ENCODE peak calls at places on chromosome 21, in nine cellular contexts. One of them, this sample, is unnamed.
A peak's percentile ranks its signal among the peaks of the same experiment; 100 is the strongest.

GRCh38 chr21:39251326-39251725 is 62.1 kb downstream of the BRWD1 start:
- DNase-seq in right lobe of liver: no peak
- DNase-seq in esophagus squamous epithelium: no peak
- DNase-seq in HepG2: no peak
- DNase-seq in PC-9: no peak
- DNase-seq in astrocyte: no peak
- DNase-seq in upper lobe of left lung: no peak
- DNase-seq in A549: no peak
- DNase-seq in left lung: no peak
- DNase-seq in this sample: no peak

GRCh38 chr21:46388206-46388880 is 64.4 kb downstream of the PCNT start:
- DNase-seq in right lobe of liver: no peak
- DNase-seq in esophagus squamous epithelium: no peak
- DNase-seq in HepG2: no peak
- DNase-seq in PC-9: no peak
- DNase-seq in astrocyte: no peak
- DNase-seq in upper lobe of left lung: no peak
- DNase-seq in A549: no peak
- DNase-seq in left lung: peak; percentile 72
- DNase-seq in this sample: no peak

GRCh38 chr21:35448876-35449599 is 399.9 kb upstream of the RUNX1 start:
- DNase-seq in right lobe of liver: no peak
- DNase-seq in esophagus squamous epithelium: no peak
- DNase-seq in HepG2: no peak
- DNase-seq in PC-9: no peak
- DNase-seq in astrocyte: no peak
- DNase-seq in upper lobe of left lung: no peak
- DNase-seq in A549: no peak
- DNase-seq in left lung: no peak
- DNase-seq in this sample: no peak

GRCh38 chr21:38983560-38983959 is 177.8 kb downstream of the ETS2 start:
- DNase-seq in right lobe of liver: no peak
- DNase-seq in esophagus squamous epithelium: no peak
- DNase-seq in HepG2: no peak
- DNase-seq in PC-9: no peak
- DNase-seq in astrocyte: no peak
- DNase-seq in upper lobe of left lung: no peak
- DNase-seq in A549: no peak
- DNase-seq in left lung: no peak
- DNase-seq in this sample: no peak

GRCh38 chr21:26769613-26770188 is 75.5 kb downstream of the ADAMTS1 start:
- DNase-seq in right lobe of liver: no peak
- DNase-seq in esophagus squamous epithelium: no peak
- DNase-seq in HepG2: no peak
- DNase-seq in PC-9: no peak
- DNase-seq in astrocyte: no peak
- DNase-seq in upper lobe of left lung: no peak
- DNase-seq in A549: no peak
- DNase-seq in left lung: no peak
- DNase-seq in this sample: no peak

GRCh38 chr21:35326677-35327076 is 277.6 kb upstream of the RUNX1 start:
- DNase-seq in right lobe of liver: no peak
- DNase-seq in esophagus squamous epithelium: no peak
- DNase-seq in HepG2: no peak
- DNase-seq in PC-9: no peak
- DNase-seq in astrocyte: no peak
- DNase-seq in upper lobe of left lung: no peak
- DNase-seq in A549: no peak
- DNase-seq in left lung: no peak
- DNase-seq in this sample: no peak

GRCh38 chr21:36743008-36743407 is 44.1 kb downstream of the SIM2 start:
- DNase-seq in right lobe of liver: no peak
- DNase-seq in esophagus squamous epithelium: no peak
- DNase-seq in HepG2: no peak
- DNase-seq in PC-9: no peak
- DNase-seq in astrocyte: no peak
- DNase-seq in upper lobe of left lung: no peak
- DNase-seq in A549: no peak
- DNase-seq in left lung: no peak
- DNase-seq in this sample: no peak

GRCh38 chr21:26801524-26801923 is 43.7 kb downstream of the ADAMTS1 start:
- DNase-seq in right lobe of liver: no peak
- DNase-seq in esophagus squamous epithelium: no peak
- DNase-seq in HepG2: no peak
- DNase-seq in PC-9: no peak
- DNase-seq in astrocyte: peak; percentile 41
- DNase-seq in upper lobe of left lung: no peak
- DNase-seq in A549: no peak
- DNase-seq in left lung: no peak
- DNase-seq in this sample: no peak

GRCh38 chr21:31446206-31446900 is 102.3 kb upstream of the TIAM1 start:
- DNase-seq in right lobe of liver: no peak
- DNase-seq in esophagus squamous epithelium: no peak
- DNase-seq in HepG2: no peak
- DNase-seq in PC-9: no peak
- DNase-seq in astrocyte: no peak
- DNase-seq in upper lobe of left lung: peak; percentile 10
- DNase-seq in A549: no peak
- DNase-seq in left lung: no peak
- DNase-seq in this sample: no peak

GRCh38 chr21:36691539-36692124 is 7.3 kb upstream of the SIM2 start:
- DNase-seq in right lobe of liver: no peak
- DNase-seq in esophagus squamous epithelium: no peak
- DNase-seq in HepG2: no peak
- DNase-seq in PC-9: no peak
- DNase-seq in astrocyte: peak; percentile 14
- DNase-seq in upper lobe of left lung: no peak
- DNase-seq in A549: no peak
- DNase-seq in left lung: peak; percentile 77
- DNase-seq in this sample: peak; percentile 59

GRCh38 chr21:36976882-36977651 is 10.6 kb upstream of the HLCS start:
- DNase-seq in right lobe of liver: no peak
- DNase-seq in esophagus squamous epithelium: no peak
- DNase-seq in HepG2: peak; percentile 87
- DNase-seq in PC-9: peak; percentile 27
- DNase-seq in astrocyte: peak; percentile 61
- DNase-seq in upper lobe of left lung: no peak
- DNase-seq in A549: peak; percentile 23
- DNase-seq in left lung: no peak
- DNase-seq in this sample: peak; percentile 71

GRCh38 chr21:45922648-45923047 is 58.9 kb upstream of the COL6A1 start:
- DNase-seq in right lobe of liver: no peak
- DNase-seq in esophagus squamous epithelium: no peak
- DNase-seq in HepG2: no peak
- DNase-seq in PC-9: no peak
- DNase-seq in astrocyte: no peak
- DNase-seq in upper lobe of left lung: no peak
- DNase-seq in A549: no peak
- DNase-seq in left lung: peak; percentile 21
- DNase-seq in this sample: no peak

GRCh38 chr21:45615145-45615711 is 28.3 kb upstream of the PCBP3 start:
- DNase-seq in right lobe of liver: no peak
- DNase-seq in esophagus squamous epithelium: no peak
- DNase-seq in HepG2: peak; percentile 23
- DNase-seq in PC-9: no peak
- DNase-seq in astrocyte: peak; percentile 45
- DNase-seq in upper lobe of left lung: no peak
- DNase-seq in A549: no peak
- DNase-seq in left lung: no peak
- DNase-seq in this sample: peak; percentile 35

GRCh38 chr21:44301961-44302406 is 2.1 kb downstream of the PFKL start:
- DNase-seq in right lobe of liver: no peak
- DNase-seq in esophagus squamous epithelium: no peak
- DNase-seq in HepG2: peak; percentile 16
- DNase-seq in PC-9: no peak
- DNase-seq in astrocyte: no peak
- DNase-seq in upper lobe of left lung: peak; percentile 58
- DNase-seq in A549: no peak
- DNase-seq in left lung: no peak
- DNase-seq in this sample: no peak

GRCh38 chr21:44299458-44300261 is at the start of gene PFKL:
- DNase-seq in right lobe of liver: peak; percentile 83
- DNase-seq in esophagus squamous epithelium: no peak
- DNase-seq in HepG2: peak; percentile 24
- DNase-seq in PC-9: peak; percentile 57
- DNase-seq in astrocyte: peak; percentile 12
- DNase-seq in upper lobe of left lung: peak; percentile 96
- DNase-seq in A549: peak; percentile 71
- DNase-seq in left lung: peak; percentile 95
- DNase-seq in this sample: peak; percentile 84

GRCh38 chr21:44299085-44299457 is 782 bp upstream of the PFKL start:
- DNase-seq in right lobe of liver: no peak
- DNase-seq in esophagus squamous epithelium: no peak
- DNase-seq in HepG2: no peak
- DNase-seq in PC-9: no peak
- DNase-seq in astrocyte: no peak
- DNase-seq in upper lobe of left lung: peak; percentile 1
- DNase-seq in A549: no peak
- DNase-seq in left lung: no peak
- DNase-seq in this sample: no peak

GRCh38 chr21:44300262-44300959 is 558 bp downstream of the PFKL start:
- DNase-seq in right lobe of liver: peak; percentile 85
- DNase-seq in esophagus squamous epithelium: no peak
- DNase-seq in HepG2: peak; percentile 29
- DNase-seq in PC-9: peak; percentile 67
- DNase-seq in astrocyte: peak; percentile 16
- DNase-seq in upper lobe of left lung: peak; percentile 95
- DNase-seq in A549: peak; percentile 50
- DNase-seq in left lung: peak; percentile 95
- DNase-seq in this sample: peak; percentile 82

DNA sequence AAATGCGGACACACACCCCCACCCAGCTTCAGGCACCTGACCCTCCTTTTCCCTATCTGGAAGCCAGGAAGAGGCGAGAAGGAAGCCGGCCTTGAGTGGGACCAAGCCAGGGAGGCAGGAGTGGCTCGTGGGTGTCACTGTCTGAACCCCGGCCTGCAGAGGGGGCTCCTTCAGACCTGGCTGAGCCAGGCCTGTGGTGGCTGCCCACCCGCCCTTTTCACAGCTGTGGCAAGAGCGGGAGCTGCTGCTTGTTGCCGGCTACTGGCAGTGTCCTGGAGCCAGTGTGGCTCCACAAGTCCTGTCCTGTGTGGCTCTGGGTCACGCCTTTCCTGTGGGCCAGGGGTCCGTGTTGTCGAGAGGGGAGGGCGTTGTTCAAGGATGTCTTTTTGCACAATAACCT is 1.2 kb downstream of the PFKL start:
- DNase-seq in right lobe of liver: no peak
- DNase-seq in esophagus squamous epithelium: no peak
- DNase-seq in HepG2: no peak
- DNase-seq in PC-9: no peak
- DNase-seq in astrocyte: no peak
- DNase-seq in upper lobe of left lung: peak; percentile 59
- DNase-seq in A549: no peak
- DNase-seq in left lung: no peak
- DNase-seq in this sample: no peak
- H3K4me1 ChIP-seq in right lobe of liver: peaks cover 43% of the 10 kb centered on the region
- H3K4me1 ChIP-seq in esophagus squamous epithelium: peaks cover 30% of the 10 kb centered on the region
- H3K4me1 ChIP-seq in HepG2: peaks cover 72% of the 10 kb centered on the region
- H3K4me1 ChIP-seq in PC-9: peaks cover 12% of the 10 kb centered on the region
- H3K4me1 ChIP-seq in astrocyte: peaks cover 13% of the 10 kb centered on the region
- H3K4me1 ChIP-seq in upper lobe of left lung: peaks cover 64% of the 10 kb centered on the region
- H3K4me1 ChIP-seq in A549: peaks cover 10% of the 10 kb centered on the region
- H3K4me1 ChIP-seq in left lung: peaks cover 21% of the 10 kb centered on the region
- H3K4me1 ChIP-seq in this sample: peaks cover 13% of the 10 kb centered on the region

DNA sequence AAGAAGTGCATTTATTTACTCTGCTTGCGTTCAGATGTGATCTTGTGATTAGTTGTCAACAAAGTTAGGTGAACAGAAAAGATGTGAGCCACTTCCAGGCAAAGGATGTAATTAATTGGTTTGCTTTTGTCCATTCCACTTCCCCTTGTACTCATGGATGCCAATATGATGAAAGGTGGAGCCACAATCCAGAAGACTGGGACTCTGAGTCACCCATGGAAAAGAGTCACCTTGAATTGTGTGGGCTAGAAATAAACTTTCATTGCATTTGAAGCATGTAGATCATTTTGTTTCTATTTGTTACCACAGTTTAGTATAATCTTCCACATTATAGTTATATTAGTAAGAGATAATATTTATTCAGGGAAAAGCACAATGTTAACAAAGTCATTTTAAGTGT is 684.2 kb downstream of the LTN1 start:
- DNase-seq in right lobe of liver: no peak
- DNase-seq in esophagus squamous epithelium: no peak
- DNase-seq in HepG2: no peak
- DNase-seq in PC-9: no peak
- DNase-seq in astrocyte: peak; percentile 38
- DNase-seq in upper lobe of left lung: no peak
- DNase-seq in A549: no peak
- DNase-seq in left lung: no peak
- DNase-seq in this sample: no peak
- H3K27ac ChIP-seq in right lobe of liver: no peak overlapping the region
- H3K27ac ChIP-seq in esophagus squamous epithelium: no peak overlapping the region
- H3K27ac ChIP-seq in HepG2: no peak overlapping the region
- H3K27ac ChIP-seq in PC-9: no peak overlapping the region
- H3K27ac ChIP-seq in astrocyte: no peak overlapping the region
- H3K27ac ChIP-seq in upper lobe of left lung: no peak overlapping the region
- H3K27ac ChIP-seq in A549: no peak overlapping the region
- H3K27ac ChIP-seq in left lung: no peak overlapping the region
- H3K27ac ChIP-seq in this sample: no peak overlapping the region

GRCh38 chr21:41768371-41769042 is 1.7 kb upstream of the RIPK4 start:
- DNase-seq in right lobe of liver: peak; percentile 88
- DNase-seq in esophagus squamous epithelium: no peak
- DNase-seq in HepG2: peak; percentile 95
- DNase-seq in PC-9: peak; percentile 28
- DNase-seq in astrocyte: peak; percentile 81
- DNase-seq in upper lobe of left lung: no peak
- DNase-seq in A549: no peak
- DNase-seq in left lung: no peak
- DNase-seq in this sample: peak; percentile 89
- TF ChIP-seq CTCF in right lobe of liver: peak; percentile 40
- TF ChIP-seq CTCF in esophagus squamous epithelium: peak; percentile 22
- TF ChIP-seq CTCF in HepG2: peak; percentile 77
- TF ChIP-seq CTCF in PC-9: no peak
- TF ChIP-seq CTCF in astrocyte: peak; percentile 30
- TF ChIP-seq CTCF in upper lobe of left lung: no peak
- TF ChIP-seq CTCF in A549: peak; percentile 35
- TF ChIP-seq CTCF in left lung: no peak
- TF ChIP-seq CTCF in this sample: peak; percentile 69

DNA sequence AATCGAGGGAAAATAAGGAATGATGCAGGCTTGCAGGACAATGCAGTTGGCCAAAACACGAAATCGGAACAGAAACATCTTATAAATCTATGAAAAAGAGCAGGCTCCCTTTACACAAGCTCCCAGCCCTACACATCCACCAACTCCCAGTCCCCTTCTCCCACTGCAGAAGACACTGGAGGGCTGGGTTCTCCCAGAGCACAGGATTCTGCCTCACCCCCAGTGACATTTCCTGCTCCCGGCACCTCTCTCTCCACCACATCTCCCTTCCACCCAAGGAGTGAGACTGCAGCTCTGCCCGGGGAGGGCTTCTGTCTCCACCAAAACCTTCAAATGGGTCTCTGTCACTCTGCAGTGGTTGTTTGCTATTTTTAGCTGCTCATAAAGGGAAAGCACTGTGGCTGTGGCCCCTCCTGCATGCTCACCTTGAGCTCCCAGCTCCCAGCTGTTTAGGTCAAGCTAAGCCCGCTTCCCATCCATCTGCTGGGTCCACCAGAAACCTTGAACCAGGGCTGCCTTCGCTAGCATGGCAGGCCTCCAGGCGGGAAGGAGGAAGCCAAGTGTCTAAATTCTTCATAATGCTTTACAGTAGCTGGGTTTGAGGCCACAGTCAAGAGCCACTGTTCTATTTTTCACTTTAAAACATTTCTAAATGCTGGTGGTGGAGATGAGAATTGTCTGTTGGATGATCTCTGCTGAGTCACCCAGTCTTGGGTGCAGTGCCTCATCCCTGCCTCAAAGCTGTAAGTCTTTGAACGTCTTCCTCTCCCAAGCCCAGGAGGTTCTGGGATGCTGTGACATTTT is 3.3 kb upstream of the C2CD2 start:
- DNase-seq in right lobe of liver: no peak
- DNase-seq in esophagus squamous epithelium: no peak
- DNase-seq in HepG2: no peak
- DNase-seq in PC-9: no peak
- DNase-seq in astrocyte: peak; percentile 79
- DNase-seq in upper lobe of left lung: no peak
- DNase-seq in A549: no peak
- DNase-seq in left lung: no peak
- DNase-seq in this sample: peak; percentile 51
- H3K4me1 ChIP-seq in right lobe of liver: peaks cover 8% of the 10 kb centered on the region
- H3K4me1 ChIP-seq in esophagus squamous epithelium: peaks cover 40% of the 10 kb centered on the region
- H3K4me1 ChIP-seq in HepG2: peaks cover 77% of the 10 kb centered on the region
- H3K4me1 ChIP-seq in PC-9: peaks cover 60% of the 10 kb centered on the region
- H3K4me1 ChIP-seq in astrocyte: peaks cover 43% of the 10 kb centered on the region
- H3K4me1 ChIP-seq in upper lobe of left lung: peaks cover 17% of the 10 kb centered on the region
- H3K4me1 ChIP-seq in A549: peaks cover 42% of the 10 kb centered on the region
- H3K4me1 ChIP-seq in left lung: peaks cover 22% of the 10 kb centered on the region
- H3K4me1 ChIP-seq in this sample: peaks cover 8% of the 10 kb centered on the region